ENCODE peak calls at places on chromosomes 7 and 10, in five cellular contexts. One of them, this sample, is unnamed.

GRCh38 chr7:151744051-151744580 is 132.8 kb downstream of the PRKAG2 start:
- DNase-seq in Caki2: no peak
- DNase-seq in left colon: no peak
- DNase-seq in RWPE1: no peak
- DNase-seq in IMR-90: no peak
- DNase-seq in this sample: no peak

GRCh38 chr7:146670532-146670931 is 553.9 kb downstream of the CNTNAP2 start:
- DNase-seq in Caki2: no peak
- DNase-seq in left colon: no peak
- DNase-seq in RWPE1: no peak
- DNase-seq in IMR-90: no peak
- DNase-seq in this sample: no peak

GRCh38 chr7:108452707-108453106 is 3.5 kb downstream of the NRCAM start:
- DNase-seq in Caki2: peak; percentile 51
- DNase-seq in left colon: no peak
- DNase-seq in RWPE1: peak; percentile 37
- DNase-seq in IMR-90: peak; percentile 40
- DNase-seq in this sample: peak; percentile 64

GRCh38 chr7:130888017-130888371 is 154.0 kb upstream of the KLF14 start:
- DNase-seq in Caki2: no peak
- DNase-seq in left colon: no peak
- DNase-seq in RWPE1: no peak
- DNase-seq in IMR-90: no peak
- DNase-seq in this sample: no peak

GRCh38 chr10:50508315-50509051 is 115.3 kb downstream of the SGMS1 start:
- DNase-seq in Caki2: peak; percentile 18
- DNase-seq in left colon: no peak
- DNase-seq in RWPE1: no peak
- DNase-seq in IMR-90: no peak
- DNase-seq in this sample: no peak

GRCh38 chr10:58755688-58756087 is 243.0 kb downstream of the BICC1 start:
- DNase-seq in Caki2: peak; percentile 48
- DNase-seq in left colon: no peak
- DNase-seq in RWPE1: peak; percentile 70
- DNase-seq in IMR-90: peak; percentile 68
- DNase-seq in this sample: peak; percentile 87

GRCh38 chr7:477626-478220 is 41.9 kb downstream of the PDGFA start:
- DNase-seq in Caki2: no peak
- DNase-seq in left colon: peak; percentile 0
- DNase-seq in RWPE1: peak; percentile 52
- DNase-seq in IMR-90: peak; percentile 15
- DNase-seq in this sample: no peak

GRCh38 chr7:134452991-134453473 is 5.9 kb downstream of the AKR1B1 start:
- DNase-seq in Caki2: peak; percentile 56
- DNase-seq in left colon: no peak
- DNase-seq in RWPE1: no peak
- DNase-seq in IMR-90: no peak
- DNase-seq in this sample: no peak

GRCh38 chr7:152462995-152463713 is 27.4 kb upstream of the KMT2C start:
- DNase-seq in Caki2: no peak
- DNase-seq in left colon: no peak
- DNase-seq in RWPE1: peak; percentile 13
- DNase-seq in IMR-90: peak; percentile 55
- DNase-seq in this sample: peak; percentile 50

GRCh38 chr10:111972109-111972508 is 211.5 kb downstream of the GPAM start:
- DNase-seq in Caki2: no peak
- DNase-seq in left colon: no peak
- DNase-seq in RWPE1: no peak
- DNase-seq in IMR-90: no peak
- DNase-seq in this sample: no peak

GRCh38 chr7:38628630-38629385 is 2.4 kb downstream of the AMPH start:
- DNase-seq in Caki2: no peak
- DNase-seq in left colon: no peak
- DNase-seq in RWPE1: no peak
- DNase-seq in IMR-90: peak; percentile 82
- DNase-seq in this sample: peak; percentile 50

GRCh38 chr7:106814887-106815286 is 50.2 kb upstream of the PIK3CG start:
- DNase-seq in Caki2: no peak
- DNase-seq in left colon: no peak
- DNase-seq in RWPE1: no peak
- DNase-seq in IMR-90: no peak
- DNase-seq in this sample: no peak

GRCh38 chr10:96646251-96646740 is 59.5 kb upstream of the TM9SF3 start:
- DNase-seq in Caki2: no peak
- DNase-seq in left colon: no peak
- DNase-seq in RWPE1: no peak
- DNase-seq in IMR-90: no peak
- DNase-seq in this sample: no peak

GRCh38 chr7:122528879-122529481 is 169.9 kb downstream of the RNF133 start:
- DNase-seq in Caki2: no peak
- DNase-seq in left colon: no peak
- DNase-seq in RWPE1: peak; percentile 3
- DNase-seq in IMR-90: peak; percentile 37
- DNase-seq in this sample: peak; percentile 67

GRCh38 chr7:43142703-43143102 is 30.3 kb downstream of the HECW1 start:
- DNase-seq in Caki2: no peak
- DNase-seq in left colon: no peak
- DNase-seq in RWPE1: no peak
- DNase-seq in IMR-90: no peak
- DNase-seq in this sample: no peak

GRCh38 chr7:159015081-159015893 is 129.4 kb downstream of the VIPR2 start:
- DNase-seq in Caki2: no peak
- DNase-seq in left colon: peak; percentile 34
- DNase-seq in RWPE1: no peak
- DNase-seq in IMR-90: no peak
- DNase-seq in this sample: peak; percentile 52

GRCh38 chr7:131574741-131575140 is 18.3 kb upstream of the PODXL start:
- DNase-seq in Caki2: no peak
- DNase-seq in left colon: no peak
- DNase-seq in RWPE1: no peak
- DNase-seq in IMR-90: no peak
- DNase-seq in this sample: no peak

GRCh38 chr7:28033386-28033785 is 147.2 kb downstream of the JAZF1 start:
- DNase-seq in Caki2: no peak
- DNase-seq in left colon: no peak
- DNase-seq in RWPE1: no peak
- DNase-seq in IMR-90: no peak
- DNase-seq in this sample: no peak

GRCh38 chr7:151110941-151111645 is 24.8 kb downstream of the AGAP3 start:
- DNase-seq in Caki2: peak; percentile 58
- DNase-seq in left colon: peak; percentile 86
- DNase-seq in RWPE1: peak; percentile 68
- DNase-seq in IMR-90: peak; percentile 65
- DNase-seq in this sample: peak; percentile 78

GRCh38 chr7:1763033-1763432 is 93.0 kb downstream of the ELFN1 start:
- DNase-seq in Caki2: no peak
- DNase-seq in left colon: no peak
- DNase-seq in RWPE1: no peak
- DNase-seq in IMR-90: no peak
- DNase-seq in this sample: no peak

GRCh38 chr10:5504146-5505072 is 5.0 kb upstream of the CALML5 start:
- DNase-seq in Caki2: no peak
- DNase-seq in left colon: no peak
- DNase-seq in RWPE1: no peak
- DNase-seq in IMR-90: no peak
- DNase-seq in this sample: no peak

GRCh38 chr7:87328281-87328680 is 17.2 kb upstream of the CROT start:
- DNase-seq in Caki2: peak; percentile 19
- DNase-seq in left colon: no peak
- DNase-seq in RWPE1: no peak
- DNase-seq in IMR-90: peak; percentile 39
- DNase-seq in this sample: peak; percentile 57